ENCODE peak calls at places on chromosomes 13 and 19, in ten cellular contexts. Y, S, Q, R, D, J, F, H, I and M are unnamed samples.

GRCh38 chr19:4098493-4098892 is 25.4 kb downstream of the MAP2K2 start:
- DNase-seq in Y (no peak), S (no peak), Q (no peak), R (no peak), D (no peak), J (no peak), F (no peak), H (no peak), I (no peak), M (no peak)

GRCh38 chr19:30093966-30094770 is 152.1 kb downstream of the URI1 start:
- DNase-seq in Y (peak), S (no peak), Q (no peak), R (no peak), D (no peak), J (no peak), F (no peak), H (no peak), I (no peak), M (no peak)

GRCh38 chr13:27472941-27473340 is 22.6 kb upstream of the MTIF3 start:
- DNase-seq in Y (no peak), S (peak), Q (no peak), R (no peak), D (no peak), J (no peak), F (no peak), H (no peak), I (no peak), M (no peak)

GRCh38 chr19:32677657-32678056 is 2.0 kb downstream of the RGS9BP start:
- DNase-seq in Y (no peak), S (no peak), Q (no peak), R (no peak), D (no peak), J (no peak), F (peak), H (no peak), I (no peak), M (no peak)

GRCh38 chr13:112346173-112346898 is 29.8 kb upstream of the SPACA7 start:
- DNase-seq in Y (no peak), S (no peak), Q (no peak), R (peak), D (no peak), J (peak), F (no peak), H (no peak), I (peak), M (no peak)

GRCh38 chr19:35513231-35513974 is at the start of gene DMKN:
- DNase-seq in Y (no peak), S (no peak), Q (no peak), R (no peak), D (no peak), J (no peak), F (peak), H (no peak), I (no peak), M (no peak)

GRCh38 chr19:36060430-36060829 is 5.7 kb downstream of the WDR62 start:
- DNase-seq in Y (no peak), S (peak), Q (no peak), R (no peak), D (no peak), J (no peak), F (peak), H (no peak), I (peak), M (no peak)

GRCh38 chr13:110506859-110507566 is 54.5 kb downstream of the RAB20 start:
- DNase-seq in Y (peak), S (no peak), Q (no peak), R (no peak), D (no peak), J (peak), F (peak), H (no peak), I (no peak), M (peak)

GRCh38 chr13:79196366-79196765 is 209.7 kb downstream of the RBM26 start:
- DNase-seq in Y (no peak), S (peak), Q (no peak), R (no peak), D (no peak), J (no peak), F (no peak), H (no peak), I (no peak), M (no peak)